ENCODE peak calls at places on chromosomes 6 and 20, in six cellular contexts. O is HCT116, P is upper lobe of right lung, G is cardiac fibroblast, H is choroid plexus epithelial cell, N is MM.1S. I is an unnamed sample.

GRCh38 chr6:136989591-136990578 is 54.9 kb downstream of the IL20RA start:
- DNase-seq in O (no peak), P (no peak), G (no peak), H (no peak), N (no peak), I (peak)

GRCh38 chr6:47440722-47441121 is 36.9 kb upstream of the CD2AP start:
- DNase-seq in O (no peak), P (no peak), G (no peak), H (no peak), N (peak), I (no peak)

GRCh38 chr6:12602951-12603710 is 113.4 kb upstream of the PHACTR1 start:
- DNase-seq in O (peak), P (no peak), G (peak), H (peak), N (peak), I (no peak)

GRCh38 chr6:10725716-10726115 is 2.8 kb downstream of the TMEM14C start:
- DNase-seq in O (no peak), P (no peak), G (no peak), H (no peak), N (no peak), I (no peak)

GRCh38 chr6:786946-787763 is 94.2 kb upstream of the EXOC2 start:
- DNase-seq in O (peak), P (no peak), G (peak), H (peak), N (peak), I (no peak)

GRCh38 chr6:135853227-135853626 is 1.7 kb downstream of the PDE7B start:
- DNase-seq in O (no peak), P (no peak), G (peak), H (peak), N (no peak), I (no peak)

GRCh38 chr6:108432792-108433191 is 127.9 kb upstream of the FOXO3 start:
- DNase-seq in O (no peak), P (no peak), G (no peak), H (no peak), N (no peak), I (no peak)

GRCh38 chr6:134415194-134415593 is 97.3 kb upstream of the SGK1 start:
- DNase-seq in O (no peak), P (no peak), G (no peak), H (no peak), N (no peak), I (no peak)

GRCh38 chr6:7865811-7866210 is 44.8 kb downstream of the TXNDC5 start:
- DNase-seq in O (no peak), P (no peak), G (no peak), H (no peak), N (no peak), I (no peak)

GRCh38 chr20:24773168-24773567 is 175.9 kb upstream of the CST7 start:
- DNase-seq in O (no peak), P (no peak), G (no peak), H (no peak), N (no peak), I (no peak)

GRCh38 chr6:49257549-49257948 is 205.5 kb downstream of the MMUT start:
- DNase-seq in O (no peak), P (no peak), G (no peak), H (no peak), N (no peak), I (no peak)

GRCh38 chr6:165321150-165321549 is 11.7 kb upstream of the C6orf118 start:
- DNase-seq in O (no peak), P (no peak), G (no peak), H (no peak), N (no peak), I (no peak)

GRCh38 chr6:780669-781068 is 87.7 kb upstream of the EXOC2 start:
- DNase-seq in O (no peak), P (no peak), G (no peak), H (no peak), N (no peak), I (no peak)

GRCh38 chr6:113763883-113764282 is 93.3 kb upstream of the MARCKS start:
- DNase-seq in O (peak), P (no peak), G (peak), H (peak), N (no peak), I (no peak)

GRCh38 chr6:106918128-106918527 is 56.4 kb downstream of the CD24 start:
- DNase-seq in O (no peak), P (no peak), G (no peak), H (no peak), N (no peak), I (no peak)

GRCh38 chr6:77450924-77451323 is 12.4 kb downstream of the HTR1B start:
- DNase-seq in O (no peak), P (no peak), G (peak), H (peak), N (no peak), I (no peak)

GRCh38 chr6:142222022-142222421 is 75.0 kb downstream of the VTA1 start:
- DNase-seq in O (no peak), P (no peak), G (no peak), H (no peak), N (no peak), I (no peak)

GRCh38 chr20:47713163-47713562 is 72.1 kb downstream of the SULF2 start:
- DNase-seq in O (no peak), P (no peak), G (no peak), H (no peak), N (no peak), I (no peak)

GRCh38 chr20:4327956-4328355 is 312.6 kb upstream of the RNF24 start:
- DNase-seq in O (no peak), P (no peak), G (no peak), H (no peak), N (no peak), I (no peak)

GRCh38 chr6:125554456-125554855 is 195.0 kb upstream of the HEY2 start:
- DNase-seq in O (no peak), P (no peak), G (no peak), H (no peak), N (no peak), I (no peak)

GRCh38 chr6:46255528-46255927 is 84.7 kb upstream of the ENPP5 start:
- DNase-seq in O (no peak), P (no peak), G (no peak), H (no peak), N (no peak), I (no peak)

GRCh38 chr6:32190054-32190945 is at the start of gene PBX2:
- DNase-seq in O (peak), P (peak), G (peak), H (peak), N (peak), I (peak)

GRCh38 chr6:134175532-134176282 is 123.3 kb upstream of the SLC2A12 start:
- DNase-seq in O (peak), P (peak), G (peak), H (peak), N (peak), I (no peak)

GRCh38 chr6:87276624-87277023 is 45.8 kb upstream of the SMIM8 start:
- DNase-seq in O (no peak), P (no peak), G (no peak), H (no peak), N (no peak), I (no peak)

GRCh38 chr20:20000223-20000968 is 16.8 kb upstream of the NAA20 start:
- DNase-seq in O (no peak), P (no peak), G (no peak), H (peak), N (no peak), I (no peak)

GRCh38 chr6:148415511-148416286 is 73.1 kb downstream of the SASH1 start:
- DNase-seq in O (no peak), P (no peak), G (no peak), H (no peak), N (no peak), I (no peak)

GRCh38 chr6:31055401-31055800 is 45.1 kb downstream of the MUC22 start:
- DNase-seq in O (no peak), P (no peak), G (no peak), H (no peak), N (no peak), I (no peak)

GRCh38 chr6:44800171-44800671 is 412.7 kb downstream of the CDC5L start:
- DNase-seq in O (no peak), P (no peak), G (peak), H (peak), N (no peak), I (no peak)

GRCh38 chr20:47318596-47319516 is 37.6 kb downstream of the ZMYND8 start:
- DNase-seq in O (no peak), P (peak), G (peak), H (no peak), N (no peak), I (peak)

GRCh38 chr6:122735618-122736017 is 43.9 kb upstream of the FABP7 start:
- DNase-seq in O (no peak), P (no peak), G (no peak), H (no peak), N (no peak), I (no peak)

GRCh38 chr6:36973647-36974046 is 12.3 kb downstream of the MTCH1 start:
- DNase-seq in O (no peak), P (no peak), G (no peak), H (no peak), N (no peak), I (no peak)

GRCh38 chr6:21135484-21136005 is 458.0 kb upstream of the SOX4 start:
- DNase-seq in O (no peak), P (no peak), G (no peak), H (no peak), N (no peak), I (no peak)

GRCh38 chr20:51760905-51761544 is 7.2 kb downstream of the ATP9A start:
- DNase-seq in O (no peak), P (no peak), G (peak), H (peak), N (no peak), I (no peak)

GRCh38 chr6:99138445-99138844 is 190.7 kb upstream of the FBXL4 start:
- DNase-seq in O (no peak), P (no peak), G (no peak), H (no peak), N (no peak), I (no peak)

GRCh38 chr6:70398783-70399730 is 14.3 kb upstream of the FAM135A start:
- DNase-seq in O (peak), P (peak), G (peak), H (peak), N (no peak), I (no peak)

GRCh38 chr6:6758915-6759654 is 170.6 kb downstream of the LY86 start:
- DNase-seq in O (peak), P (peak), G (peak), H (peak), N (peak), I (peak)

GRCh38 chr6:32816746-32817204 is at the start of gene HLA-DOB:
- DNase-seq in O (peak), P (no peak), G (peak), H (peak), N (peak), I (no peak)

GRCh38 chr6:66336171-66336570 is 629.1 kb upstream of the EYS start:
- DNase-seq in O (no peak), P (no peak), G (no peak), H (peak), N (no peak), I (no peak)

GRCh38 chr20:57693002-57693582 is 16.7 kb downstream of the PMEPA1 start:
- DNase-seq in O (peak), P (peak), G (no peak), H (peak), N (no peak), I (no peak)
- TF ChIP-seq CTCF in O (peak), P (peak), G (no peak), H (peak), N (peak), I (no peak)

DNA sequence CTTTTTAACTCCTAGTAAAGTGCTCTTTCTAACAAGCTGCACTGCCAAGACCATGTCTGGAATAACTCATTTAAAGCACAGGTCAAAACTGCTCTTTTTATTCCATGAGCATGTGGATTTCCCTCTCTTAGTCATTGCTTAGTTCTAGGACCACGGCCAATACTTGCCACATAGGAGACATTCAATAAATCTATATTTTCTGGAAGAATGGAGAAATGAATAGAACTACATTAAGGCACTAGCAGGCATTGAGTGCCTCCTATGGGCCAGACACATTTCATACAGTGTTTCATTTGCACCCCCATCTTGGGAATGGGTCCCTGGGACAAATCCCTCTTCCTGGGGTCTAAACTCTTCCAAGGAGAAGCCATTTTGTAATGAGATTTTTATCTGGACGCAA is 552.8 kb upstream of the CITED2 start:
- DNase-seq in O (no peak), P (no peak), G (peak), H (peak), N (no peak), I (no peak)
- TF ChIP-seq CTCF in O (no peak), P (peak), G (peak), H (peak), N (peak), I (no peak)

GRCh38 chr20:11753155-11753554 is 164.5 kb upstream of the BTBD3 start:
- DNase-seq in O (no peak), P (no peak), G (no peak), H (no peak), N (no peak), I (no peak)

GRCh38 chr20:11752336-11752735 is 165.4 kb upstream of the BTBD3 start:
- DNase-seq in O (no peak), P (no peak), G (no peak), H (no peak), N (no peak), I (no peak)

GRCh38 chr20:11755071-11755881 is 162.4 kb upstream of the BTBD3 start:
- DNase-seq in O (no peak), P (no peak), G (peak), H (no peak), N (no peak), I (no peak)

DNA sequence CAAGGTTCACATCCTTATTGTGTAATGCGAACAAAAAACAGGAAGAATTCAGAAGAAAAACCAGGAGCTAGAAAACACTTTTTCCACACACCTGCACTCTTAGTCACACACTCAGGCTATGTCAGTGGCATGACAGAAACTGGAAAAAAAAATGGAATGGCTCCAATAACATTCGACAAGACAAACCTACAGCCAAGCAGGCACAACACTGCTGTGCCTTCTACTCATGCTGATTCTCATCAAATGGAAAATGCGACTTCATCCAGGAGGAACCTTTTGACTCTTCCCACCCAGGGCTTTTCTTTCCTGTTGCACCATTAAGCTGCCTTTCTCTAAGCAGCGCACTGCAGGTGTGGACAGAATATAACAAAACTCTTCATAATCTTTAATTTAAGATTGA is 163.2 kb upstream of the BTBD3 start:
- DNase-seq in O (no peak), P (no peak), G (no peak), H (no peak), N (no peak), I (no peak)
- TF ChIP-seq CTCF in O (no peak), P (no peak), G (no peak), H (no peak), N (no peak), I (no peak)

GRCh38 chr6:4405609-4406212 is 270.3 kb upstream of the ECI2 start:
- DNase-seq in O (no peak), P (no peak), G (no peak), H (no peak), N (no peak), I (peak)
- TF ChIP-seq CTCF in O (no peak), P (no peak), G (no peak), H (no peak), N (no peak), I (no peak)

GRCh38 chr6:129253731-129254130 is 370.8 kb downstream of the LAMA2 start:
- DNase-seq in O (no peak), P (no peak), G (no peak), H (no peak), N (peak), I (no peak)

GRCh38 chr6:129251669-129252376 is 368.9 kb downstream of the LAMA2 start:
- DNase-seq in O (peak), P (no peak), G (peak), H (peak), N (peak), I (peak)

GRCh38 chr6:129248976-129249375 is 366.0 kb downstream of the LAMA2 start:
- DNase-seq in O (no peak), P (no peak), G (no peak), H (no peak), N (no peak), I (no peak)

GRCh38 chr6:129252377-129253071 is 369.6 kb downstream of the LAMA2 start:
- DNase-seq in O (no peak), P (no peak), G (no peak), H (peak), N (no peak), I (no peak)
- TF ChIP-seq CTCF in O (no peak), P (no peak), G (no peak), H (no peak), N (no peak), I (peak)

I was measured in nephron progenitor cell.